ENCODE peak calls at places on chromosomes 16 and 17, in four cellular contexts. R is RKO, F is SHP77, N is foreskin fibroblast. G is an unnamed sample.

GRCh38 chr17:77404812-77405581 is 264.2 kb downstream of the SEC14L1 start:
- DNase-seq in N (peak; percentile 83), R (peak; percentile 46), F (no peak), G (peak; percentile 82)

GRCh38 chr17:77847211-77848085 is 111.1 kb upstream of the TNRC6C start:
- DNase-seq in R (no peak), F (no peak), N (no peak), G (no peak)

GRCh38 chr16:1193143-1193824 is 31.8 kb downstream of the TPSG1 start:
- DNase-seq in N (no peak), F (peak; percentile 85), R (peak; percentile 36), G (no peak)

GRCh38 chr17:55354941-55355340 is 66.7 kb downstream of the MMD start:
- DNase-seq in F (no peak), R (no peak), N (no peak), G (no peak)

GRCh38 chr16:30787613-30788378 is 791 bp upstream of the ZNF629 start:
- DNase-seq in F (no peak), N (no peak), R (peak; percentile 46), G (no peak)

GRCh38 chr17:42019509-42020404 is at the start of gene NKIRAS2:
- DNase-seq in R (peak; percentile 92), N (peak; percentile 87), F (peak; percentile 90), G (peak; percentile 92)

GRCh38 chr17:30443721-30444120 is 33.5 kb upstream of the GOSR1 start:
- DNase-seq in F (no peak), R (no peak), N (no peak), G (no peak)

GRCh38 chr16:265711-266110 is 10.0 kb downstream of the RGS11 start:
- DNase-seq in F (no peak), R (no peak), N (no peak), G (peak; percentile 79)

GRCh38 chr16:56120447-56121155 is 70.7 kb upstream of the GNAO1 start:
- DNase-seq in F (no peak), N (no peak), R (no peak), G (no peak)

GRCh38 chr17:48611213-48611612 is 396 bp upstream of the HOXB7 start:
- DNase-seq in R (peak; percentile 58), F (peak; percentile 49), N (no peak), G (peak; percentile 60)

GRCh38 chr16:87178977-87179376 is 138.2 kb downstream of the C16orf95 start:
- DNase-seq in N (no peak), R (peak; percentile 24), F (peak; percentile 24), G (no peak)

GRCh38 chr17:39963826-39964225 is 1.0 kb downstream of the GSDMA start:
- DNase-seq in F (no peak), N (no peak), R (no peak), G (no peak)

GRCh38 chr16:72015124-72015523 is 6.6 kb downstream of the DHODH start:
- DNase-seq in N (no peak), F (no peak), R (no peak), G (peak; percentile 68)

GRCh38 chr17:73604046-73604445 is 40.2 kb downstream of the SDK2 start:
- DNase-seq in F (no peak), N (no peak), R (no peak), G (no peak)

GRCh38 chr16:69465083-69465721 is 40.8 kb downstream of the CYB5B start:
- DNase-seq in R (no peak), N (peak; percentile 37), F (no peak), G (peak; percentile 24)

GRCh38 chr16:8199390-8199789 is 390.9 kb downstream of the TMEM114 start:
- DNase-seq in F (no peak), R (no peak), N (no peak), G (no peak)

GRCh38 chr16:67814567-67814966 is 7.9 kb downstream of the TSNAXIP1 start:
- DNase-seq in R (no peak), F (no peak), N (no peak), G (no peak)

GRCh38 chr16:9948933-9949332 is 233.3 kb downstream of the GRIN2A start:
- DNase-seq in N (no peak), F (no peak), R (no peak), G (no peak)

GRCh38 chr16:11393366-11393765 is 48.1 kb downstream of the RMI2 start:
- DNase-seq in F (no peak), R (no peak), N (no peak), G (no peak)

GRCh38 chr17:71505200-71505599 is 615.6 kb upstream of the SOX9 start:
- DNase-seq in N (peak; percentile 48), F (no peak), R (no peak), G (no peak)

G was measured in myocyte.